ENCODE peak calls at places on chromosomes 4 and X, in ten cellular contexts. One of them, this sample, is unnamed.

GRCh38 chrX:13472975-13473665 is 96.3 kb upstream of the EGFL6 start:
- DNase-seq in breast epithelium: no peak
- DNase-seq in H54: no peak
- DNase-seq in esophagus muscularis mucosa: no peak
- DNase-seq in HCT116: no peak
- DNase-seq in sigmoid colon: no peak
- DNase-seq in testis: no peak
- DNase-seq in stomach: no peak
- DNase-seq in lower leg skin: no peak
- DNase-seq in uterus: no peak
- DNase-seq in this sample: no peak

GRCh38 chrX:84724576-84724975 is 222.3 kb upstream of the HDX start:
- DNase-seq in esophagus muscularis mucosa: no peak
- DNase-seq in sigmoid colon: no peak
- DNase-seq in H54: no peak
- DNase-seq in breast epithelium: no peak
- DNase-seq in testis: no peak
- DNase-seq in stomach: no peak
- DNase-seq in uterus: no peak
- DNase-seq in lower leg skin: no peak
- DNase-seq in HCT116: no peak
- DNase-seq in this sample: no peak

GRCh38 chr4:184575306-184575705 is 73.9 kb downstream of the CASP3 start:
- DNase-seq in HCT116: no peak
- DNase-seq in esophagus muscularis mucosa: no peak
- DNase-seq in sigmoid colon: no peak
- DNase-seq in H54: no peak
- DNase-seq in testis: no peak
- DNase-seq in breast epithelium: no peak
- DNase-seq in stomach: no peak
- DNase-seq in uterus: no peak
- DNase-seq in lower leg skin: no peak
- DNase-seq in this sample: no peak

GRCh38 chr4:166594326-166594946 is 639.9 kb downstream of the SPOCK3 start:
- DNase-seq in H54: peak
- DNase-seq in breast epithelium: no peak
- DNase-seq in HCT116: peak
- DNase-seq in esophagus muscularis mucosa: no peak
- DNase-seq in stomach: peak
- DNase-seq in sigmoid colon: no peak
- DNase-seq in testis: peak
- DNase-seq in uterus: no peak
- DNase-seq in lower leg skin: no peak
- DNase-seq in this sample: no peak

GRCh38 chr4:10007772-10008171 is 13.5 kb downstream of the SLC2A9 start:
- DNase-seq in sigmoid colon: no peak
- DNase-seq in esophagus muscularis mucosa: no peak
- DNase-seq in uterus: no peak
- DNase-seq in H54: no peak
- DNase-seq in testis: no peak
- DNase-seq in stomach: no peak
- DNase-seq in HCT116: no peak
- DNase-seq in breast epithelium: no peak
- DNase-seq in lower leg skin: no peak
- DNase-seq in this sample: no peak

GRCh38 chr4:85910985-85911384 is 436.0 kb downstream of the ARHGAP24 start:
- DNase-seq in H54: no peak
- DNase-seq in HCT116: no peak
- DNase-seq in testis: no peak
- DNase-seq in sigmoid colon: no peak
- DNase-seq in esophagus muscularis mucosa: no peak
- DNase-seq in lower leg skin: no peak
- DNase-seq in uterus: no peak
- DNase-seq in stomach: no peak
- DNase-seq in breast epithelium: no peak
- DNase-seq in this sample: no peak

GRCh38 chr4:102169345-102169744 is 175.9 kb downstream of the SLC39A8 start:
- DNase-seq in stomach: no peak
- DNase-seq in HCT116: no peak
- DNase-seq in H54: no peak
- DNase-seq in testis: no peak
- DNase-seq in breast epithelium: no peak
- DNase-seq in esophagus muscularis mucosa: no peak
- DNase-seq in uterus: no peak
- DNase-seq in sigmoid colon: no peak
- DNase-seq in lower leg skin: no peak
- DNase-seq in this sample: no peak

GRCh38 chr4:143364063-143364462 is 27.4 kb downstream of the GAB1 start:
- DNase-seq in stomach: no peak
- DNase-seq in HCT116: no peak
- DNase-seq in H54: no peak
- DNase-seq in breast epithelium: no peak
- DNase-seq in uterus: no peak
- DNase-seq in esophagus muscularis mucosa: no peak
- DNase-seq in lower leg skin: no peak
- DNase-seq in testis: no peak
- DNase-seq in sigmoid colon: no peak
- DNase-seq in this sample: no peak

GRCh38 chrX:145881175-145881867 is 63.7 kb downstream of the SLITRK2 start:
- DNase-seq in H54: no peak
- DNase-seq in lower leg skin: no peak
- DNase-seq in stomach: no peak
- DNase-seq in HCT116: no peak
- DNase-seq in breast epithelium: no peak
- DNase-seq in uterus: no peak
- DNase-seq in testis: no peak
- DNase-seq in sigmoid colon: no peak
- DNase-seq in esophagus muscularis mucosa: no peak
- DNase-seq in this sample: no peak

DNA sequence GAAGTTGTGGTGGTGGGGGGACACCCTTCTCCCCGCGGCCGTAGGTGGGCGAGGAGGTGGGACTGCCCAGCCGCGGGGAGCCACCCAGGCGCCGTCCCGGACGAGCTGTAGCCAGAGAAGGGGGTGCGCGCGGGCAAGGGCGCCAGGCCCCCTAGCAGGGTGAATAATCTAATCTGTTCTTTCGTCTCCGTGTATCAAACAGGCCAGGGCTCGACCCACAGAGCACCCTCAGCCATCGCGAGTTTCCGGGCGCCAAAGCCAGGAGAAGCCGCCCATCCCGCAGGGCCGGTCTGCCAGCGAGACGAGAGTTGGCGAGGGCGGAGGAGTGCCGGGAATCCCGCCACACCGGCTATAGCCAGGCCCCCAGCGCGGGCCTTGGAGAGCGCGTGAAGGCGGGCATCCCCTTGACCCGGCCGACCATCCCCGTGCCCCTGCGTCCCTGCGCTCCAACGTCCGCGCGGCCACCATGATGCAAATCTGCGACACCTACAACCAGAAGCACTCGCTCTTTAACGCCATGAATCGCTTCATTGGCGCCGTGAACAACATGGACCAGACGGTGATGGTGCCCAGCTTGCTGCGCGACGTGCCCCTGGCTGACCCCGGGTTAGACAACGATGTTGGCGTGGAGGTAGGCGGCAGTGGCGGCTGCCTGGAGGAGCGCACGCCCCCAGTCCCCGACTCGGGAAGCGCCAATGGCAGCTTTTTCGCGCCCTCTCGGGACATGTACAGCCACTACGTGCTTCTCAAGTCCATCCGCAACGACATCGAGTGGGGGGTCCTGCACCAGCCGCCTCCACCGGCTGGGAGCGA is 3.4 kb downstream of the MID1IP1 start:
- DNase-seq in sigmoid colon: peak
- DNase-seq in testis: no peak
- DNase-seq in lower leg skin: no peak
- DNase-seq in uterus: peak
- DNase-seq in esophagus muscularis mucosa: no peak
- DNase-seq in HCT116: no peak
- DNase-seq in H54: no peak
- DNase-seq in stomach: peak
- DNase-seq in breast epithelium: no peak
- DNase-seq in this sample: no peak
- TF ChIP-seq POLR2A in sigmoid colon: no peak
- TF ChIP-seq POLR2A in testis: no peak
- TF ChIP-seq POLR2A in lower leg skin: no peak
- TF ChIP-seq POLR2A in uterus: no peak
- TF ChIP-seq POLR2A in esophagus muscularis mucosa: no peak
- TF ChIP-seq POLR2A in HCT116: no peak
- TF ChIP-seq POLR2A in H54: no peak
- TF ChIP-seq POLR2A in stomach: no peak
- TF ChIP-seq POLR2A in breast epithelium: no peak
- TF ChIP-seq POLR2A in this sample: no peak

DNA sequence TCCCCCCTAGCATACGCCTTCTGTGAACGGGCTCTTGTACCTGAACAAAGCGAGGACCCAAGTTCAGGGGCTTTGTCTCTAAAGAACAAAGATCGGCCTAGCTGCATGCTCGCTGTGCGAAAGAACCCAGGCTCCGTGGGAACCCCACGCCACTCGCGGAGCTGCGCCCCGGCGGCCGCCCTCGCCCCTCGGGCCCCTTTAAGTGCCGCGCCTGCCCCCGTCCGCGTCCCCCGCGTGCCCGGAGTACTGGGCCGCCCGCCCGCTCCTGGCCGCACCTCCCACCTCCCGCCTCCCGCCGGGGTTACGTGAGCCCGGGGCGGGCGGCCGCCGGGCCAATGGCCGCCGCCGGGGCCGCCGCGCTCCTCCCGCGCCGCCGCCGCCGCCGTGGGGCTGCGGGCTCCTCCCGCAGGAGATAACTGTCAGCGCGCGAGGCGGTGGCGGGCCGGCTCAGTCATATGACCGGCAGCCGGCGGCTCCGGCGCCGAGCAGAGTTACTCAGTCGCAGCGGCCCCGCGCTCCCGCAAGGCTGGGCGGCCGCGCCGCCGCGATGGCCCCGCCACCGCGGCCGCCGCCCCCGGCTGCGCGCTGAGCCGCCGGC is at the start of gene FNIP2:
- DNase-seq in stomach: peak
- DNase-seq in esophagus muscularis mucosa: peak
- DNase-seq in testis: peak
- DNase-seq in lower leg skin: peak
- DNase-seq in H54: peak
- DNase-seq in HCT116: peak
- DNase-seq in sigmoid colon: peak
- DNase-seq in uterus: peak
- DNase-seq in breast epithelium: peak
- DNase-seq in this sample: peak
- TF ChIP-seq POLR2A in stomach: no peak
- TF ChIP-seq POLR2A in esophagus muscularis mucosa: no peak
- TF ChIP-seq POLR2A in testis: no peak
- TF ChIP-seq POLR2A in lower leg skin: no peak
- TF ChIP-seq POLR2A in H54: peak
- TF ChIP-seq POLR2A in HCT116: peak
- TF ChIP-seq POLR2A in sigmoid colon: peak
- TF ChIP-seq POLR2A in uterus: peak
- TF ChIP-seq POLR2A in breast epithelium: no peak
- TF ChIP-seq POLR2A in this sample: peak

GRCh38 chrX:63561425-63561824 is 210.3 kb upstream of the SPIN4 start:
- DNase-seq in testis: no peak
- DNase-seq in HCT116: no peak
- DNase-seq in breast epithelium: no peak
- DNase-seq in uterus: no peak
- DNase-seq in H54: no peak
- DNase-seq in stomach: no peak
- DNase-seq in sigmoid colon: no peak
- DNase-seq in esophagus muscularis mucosa: no peak
- DNase-seq in lower leg skin: no peak
- DNase-seq in this sample: no peak

DNA sequence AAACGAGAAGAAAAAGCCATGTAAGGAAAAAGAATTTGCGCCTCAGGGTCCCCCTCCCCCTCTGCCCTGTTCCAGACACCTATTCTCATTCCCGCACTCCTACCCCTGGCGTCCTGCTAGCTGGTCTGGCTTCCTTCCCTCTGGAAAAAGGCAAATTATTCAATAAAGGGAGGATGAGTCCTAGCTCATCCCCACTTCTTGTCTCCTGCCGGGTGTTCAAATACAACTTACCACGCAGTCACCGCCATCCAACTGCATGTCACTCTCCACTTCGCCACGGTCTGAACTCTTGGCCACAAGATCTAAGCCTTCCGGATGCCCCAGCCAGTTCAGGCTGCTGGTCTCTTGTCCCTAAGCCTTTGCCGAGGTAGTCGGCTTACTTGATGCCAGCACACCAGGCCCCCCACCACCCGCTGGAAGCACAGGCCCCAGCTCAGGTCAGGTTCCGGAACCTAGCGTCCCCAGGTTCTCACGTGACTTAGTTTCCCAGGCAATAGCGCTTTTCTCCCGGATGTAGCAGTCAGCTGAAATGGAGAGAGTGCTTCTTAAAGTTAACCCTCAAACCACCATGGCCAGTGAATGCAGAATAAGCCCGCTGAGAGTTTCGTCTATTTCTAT is 209.6 kb upstream of the SPIN4 start:
- DNase-seq in uterus: peak
- DNase-seq in H54: peak
- DNase-seq in sigmoid colon: peak
- DNase-seq in stomach: peak
- DNase-seq in HCT116: peak
- DNase-seq in testis: peak
- DNase-seq in lower leg skin: peak
- DNase-seq in esophagus muscularis mucosa: no peak
- DNase-seq in breast epithelium: peak
- DNase-seq in this sample: peak
- TF ChIP-seq POLR2A in uterus: no peak
- TF ChIP-seq POLR2A in H54: peak
- TF ChIP-seq POLR2A in sigmoid colon: peak
- TF ChIP-seq POLR2A in stomach: no peak
- TF ChIP-seq POLR2A in HCT116: peak
- TF ChIP-seq POLR2A in testis: no peak
- TF ChIP-seq POLR2A in lower leg skin: no peak
- TF ChIP-seq POLR2A in esophagus muscularis mucosa: no peak
- TF ChIP-seq POLR2A in breast epithelium: no peak
- TF ChIP-seq POLR2A in this sample: peak

DNA sequence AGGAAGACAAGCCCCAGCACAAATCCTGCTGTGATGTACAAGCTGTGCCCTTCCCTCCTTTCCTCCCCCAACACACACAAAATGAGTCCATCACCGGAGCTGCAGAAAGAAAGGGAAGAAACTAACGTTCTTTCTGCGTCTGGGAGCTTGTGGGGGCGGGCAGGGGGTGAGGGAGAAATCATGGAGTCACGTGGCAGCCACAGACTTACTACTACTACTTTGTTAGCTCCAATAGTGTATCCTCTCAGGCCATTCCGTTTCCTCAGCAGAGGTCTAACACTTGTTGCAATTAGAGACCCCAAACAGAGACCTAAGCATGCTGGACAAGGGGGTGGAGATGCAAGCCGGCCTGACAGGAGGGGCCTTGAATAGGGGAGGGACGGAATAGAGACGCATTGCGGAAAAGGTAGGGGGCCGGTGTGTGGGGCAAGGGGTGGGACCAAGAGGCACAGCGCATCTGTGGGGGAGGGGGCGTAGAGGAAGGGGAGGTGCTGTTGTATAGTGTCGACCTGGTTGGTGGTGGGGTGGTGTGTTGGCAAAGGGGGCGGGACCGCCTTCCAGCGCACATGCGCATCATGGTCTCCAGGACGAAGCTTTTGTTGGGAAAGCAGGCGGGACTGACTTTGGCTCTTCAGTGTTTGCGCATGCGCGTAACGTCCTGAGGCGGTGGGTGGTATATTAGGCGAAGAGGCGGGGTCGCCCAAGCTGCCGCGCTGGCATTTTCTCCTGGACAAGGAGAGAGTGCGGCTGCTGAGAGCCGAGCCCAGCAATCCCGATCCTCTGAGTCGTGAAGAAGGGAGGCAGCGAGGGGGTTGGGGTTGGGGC is at the start of gene MAGED1:
- DNase-seq in uterus: peak
- DNase-seq in stomach: peak
- DNase-seq in H54: peak
- DNase-seq in esophagus muscularis mucosa: peak
- DNase-seq in sigmoid colon: peak
- DNase-seq in breast epithelium: peak
- DNase-seq in testis: peak
- DNase-seq in HCT116: no peak
- DNase-seq in lower leg skin: peak
- DNase-seq in this sample: peak
- TF ChIP-seq POLR2A in uterus: peak
- TF ChIP-seq POLR2A in stomach: no peak
- TF ChIP-seq POLR2A in H54: peak
- TF ChIP-seq POLR2A in esophagus muscularis mucosa: peak
- TF ChIP-seq POLR2A in sigmoid colon: peak
- TF ChIP-seq POLR2A in breast epithelium: peak
- TF ChIP-seq POLR2A in testis: no peak
- TF ChIP-seq POLR2A in HCT116: no peak
- TF ChIP-seq POLR2A in lower leg skin: no peak
- TF ChIP-seq POLR2A in this sample: peak